ENCODE peak calls at places on chromosomes 16 and 17, in six cellular contexts. B is mesendoderm, D is K562, O is mammary epithelial cell, V is tibial artery, N is AG04450. J is an unnamed sample.
A peak's percentile ranks its signal among the peaks of the same experiment; 100 is the strongest.

GRCh38 chr17:3656755-3657587 is 11.4 kb downstream of the TAX1BP3 start:
- DNase-seq in O (no peak), D (no peak), B (no peak), V (no peak), N (no peak), J (no peak)

GRCh38 chr17:36703860-36704266 is 102.5 kb downstream of the MRM1 start:
- DNase-seq in V (no peak), D (peak; percentile 87), O (peak; percentile 12), N (no peak), B (peak; percentile 71), J (no peak)

GRCh38 chr17:5126719-5127488 is 11.1 kb downstream of the USP6 start:
- DNase-seq in B (no peak), O (no peak), V (no peak), N (no peak), D (no peak), J (no peak)

GRCh38 chr16:75064403-75065148 is 52.0 kb downstream of the LDHD start:
- DNase-seq in V (no peak), N (no peak), O (no peak), B (no peak), D (no peak), J (no peak)

GRCh38 chr17:4940625-4941021 is 555 bp downstream of the RNF167 start:
- DNase-seq in O (no peak), N (no peak), D (no peak), B (no peak), V (no peak), J (no peak)

GRCh38 chr17:69269174-69269998 is 40.8 kb upstream of the ABCA10 start:
- DNase-seq in O (peak; percentile 48), N (no peak), D (no peak), B (no peak), V (no peak), J (no peak)

GRCh38 chr16:52398021-52398420 is 148.9 kb downstream of the TOX3 start:
- DNase-seq in O (no peak), N (no peak), D (no peak), B (no peak), V (no peak), J (no peak)

GRCh38 chr17:10042589-10043244 is 137.6 kb upstream of the RCVRN start:
- DNase-seq in N (no peak), O (no peak), D (no peak), B (no peak), V (no peak), J (no peak)

GRCh38 chr17:35312790-35313711 is 60.4 kb downstream of the SLFN11 start:
- DNase-seq in D (peak; percentile 63), N (peak; percentile 56), O (peak; percentile 48), V (peak; percentile 31), B (peak; percentile 92), J (no peak)

GRCh38 chr16:87046235-87046634 is 271.0 kb downstream of the C16orf95 start:
- DNase-seq in O (no peak), N (no peak), B (no peak), V (no peak), D (no peak), J (no peak)
- H3K27ac ChIP-seq in O (no peak overlapping the region), N (no peak overlapping the region), B (no peak overlapping the region), V (no peak overlapping the region), D (no peak overlapping the region), J (no peak overlapping the region)

GRCh38 chr17:19955099-19955498 is 22.5 kb downstream of the AKAP10 start:
- DNase-seq in D (no peak), N (no peak), O (no peak), V (no peak), B (no peak), J (no peak)

DNA sequence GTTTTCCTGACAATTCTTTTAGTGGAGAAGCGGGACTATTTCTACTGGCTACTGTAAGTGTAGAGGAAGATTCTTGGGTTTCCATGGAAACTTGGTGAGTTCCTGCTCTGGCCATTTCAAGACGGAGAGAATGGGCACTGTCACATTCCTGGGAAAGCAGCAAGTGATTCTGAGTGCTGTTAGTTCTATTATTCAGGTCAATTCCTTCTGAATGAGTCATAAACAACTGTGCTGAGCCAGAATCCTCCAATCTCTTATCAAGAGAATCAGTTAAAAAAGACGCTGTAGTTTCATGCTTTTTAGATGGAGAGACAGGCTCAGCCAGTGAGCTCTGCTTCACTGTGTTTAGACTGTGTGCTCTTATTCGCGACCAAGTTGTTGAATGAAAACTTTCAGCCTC is 19.6 kb downstream of the AKAP10 start:
- DNase-seq in N (peak; percentile 76), V (no peak), D (no peak), O (peak; percentile 61), B (peak; percentile 98), J (no peak)
- H3K27ac ChIP-seq in N (peak overlapping the region; percentile 12), V (no peak overlapping the region), D (no peak overlapping the region), O (peak overlapping the region; percentile 25), B (peak overlapping the region; percentile 11), J (no peak overlapping the region)

DNA sequence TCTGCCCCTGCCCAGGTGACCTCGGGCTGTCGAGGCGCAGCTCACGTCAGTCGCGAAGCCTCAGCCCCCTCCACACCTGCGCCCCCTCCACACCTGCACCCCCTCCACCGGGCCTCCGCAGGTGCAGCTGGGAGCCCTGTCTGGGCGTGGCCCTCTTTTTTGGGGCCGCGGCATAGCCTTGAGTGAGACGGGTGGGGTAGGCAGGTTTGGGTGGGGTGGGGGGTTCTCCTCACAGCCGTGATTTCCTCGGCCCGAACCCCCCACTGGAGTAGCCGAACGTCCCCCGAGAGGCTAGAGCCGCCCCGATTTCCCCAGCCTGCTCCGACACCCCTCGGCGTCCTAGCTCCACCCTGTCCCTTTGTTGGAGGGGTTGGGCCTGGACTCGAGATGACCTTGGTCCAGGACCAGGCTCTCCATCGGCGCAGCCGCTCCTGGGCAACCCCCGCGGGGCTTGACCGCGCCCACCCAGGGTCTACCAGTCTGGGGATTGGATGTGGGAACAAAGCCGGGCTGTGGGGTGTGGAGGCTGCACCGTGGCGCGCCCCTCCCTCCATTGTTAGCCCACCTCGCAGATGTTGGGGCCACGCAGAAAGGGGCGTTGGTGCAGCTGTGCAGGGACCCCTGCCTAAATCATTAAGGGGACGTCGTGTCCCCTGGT is 627 bp downstream of the TUBB3 start:
- DNase-seq in B (peak; percentile 46), N (no peak), V (no peak), D (no peak), O (no peak), J (no peak)
- H3K27ac ChIP-seq in B (no peak overlapping the region), N (no peak overlapping the region), V (no peak overlapping the region), D (no peak overlapping the region), O (no peak overlapping the region), J (no peak overlapping the region)

GRCh38 chr16:21167360-21167759 is 8.9 kb downstream of the LDAF1 start:
- DNase-seq in V (no peak), B (no peak), N (peak; percentile 90), O (peak; percentile 95), D (no peak), J (no peak)
- H3K27ac ChIP-seq in V (no peak overlapping the region), B (no peak overlapping the region), N (peak overlapping the region; percentile 81), O (peak overlapping the region; percentile 32), D (no peak overlapping the region), J (no peak overlapping the region)

DNA sequence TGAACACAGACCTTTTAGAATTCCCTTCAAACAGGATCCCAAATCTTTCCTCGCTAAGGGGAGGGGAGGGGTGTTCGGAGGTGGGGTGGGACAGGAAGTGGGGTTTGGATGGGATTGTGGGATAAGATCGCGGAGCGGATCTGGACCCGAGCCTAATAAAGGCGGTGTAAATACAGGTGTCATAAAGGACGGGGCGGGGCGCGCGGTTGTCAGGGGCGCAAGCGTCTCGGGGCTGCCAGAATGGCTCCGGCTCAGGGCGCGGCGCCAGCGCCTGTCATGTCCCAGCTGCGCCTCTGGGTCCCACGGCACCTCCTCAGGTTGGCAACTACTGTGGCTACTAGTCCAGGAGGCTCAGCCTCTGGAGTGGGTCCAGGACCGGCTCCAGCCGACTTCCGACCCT is 59.8 kb upstream of the FBXO47 start:
- DNase-seq in B (no peak), D (peak; percentile 20), V (peak; percentile 52), O (peak; percentile 16), N (no peak), J (no peak)
- H3K27ac ChIP-seq in B (no peak overlapping the region), D (no peak overlapping the region), V (no peak overlapping the region), O (no peak overlapping the region), N (no peak overlapping the region), J (no peak overlapping the region)

DNA sequence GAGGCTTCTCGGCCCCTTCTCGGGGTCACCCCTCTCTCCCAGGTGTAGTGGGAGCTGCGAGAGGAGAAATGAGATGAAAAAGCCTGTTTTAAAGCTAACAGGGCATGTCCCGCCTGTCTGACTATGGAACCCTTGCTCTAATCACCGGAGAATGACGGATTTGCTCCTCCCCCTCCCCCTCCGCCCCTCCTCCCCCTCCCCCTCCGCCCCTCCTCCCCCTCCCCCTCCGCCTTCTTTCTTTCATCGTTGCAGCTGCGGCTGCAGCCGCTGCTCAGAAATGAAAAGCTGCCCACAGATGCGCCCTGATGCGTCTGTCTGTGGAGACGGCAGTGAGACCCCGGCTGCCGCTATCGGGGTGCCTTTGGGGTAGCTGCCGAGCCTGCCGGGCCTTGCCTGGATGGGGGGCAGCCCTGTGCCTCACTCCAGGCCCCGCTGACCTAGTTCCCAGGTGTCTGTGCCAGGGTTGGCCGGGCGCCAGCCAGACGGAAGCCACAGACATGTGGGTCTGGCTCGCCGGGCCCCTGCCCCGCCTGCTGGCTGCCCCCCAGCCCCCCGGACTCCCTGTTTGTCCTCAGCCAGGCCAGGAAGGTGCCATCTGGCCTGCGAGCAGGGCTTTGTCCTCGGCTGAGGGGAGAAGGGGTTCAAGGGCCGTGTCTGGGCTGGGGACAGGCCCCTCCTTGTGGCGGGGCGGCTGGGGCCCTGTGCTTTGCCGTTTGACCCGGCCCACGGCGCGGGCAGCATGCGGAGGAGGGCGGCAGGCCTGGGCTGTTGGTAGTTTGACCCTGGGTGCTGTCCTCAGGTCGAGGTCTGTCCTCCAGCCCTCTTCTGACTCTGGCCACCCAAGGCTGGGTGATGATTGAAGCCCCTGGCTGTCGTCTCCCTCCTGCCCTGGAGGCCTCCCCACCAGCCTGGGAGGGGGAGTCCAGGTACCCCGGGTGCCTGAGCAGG is 37.6 kb downstream of the GINS2 start:
- DNase-seq in O (no peak), D (no peak), V (no peak), B (no peak), N (no peak), J (peak; percentile 58)
- H3K27ac ChIP-seq in O (no peak overlapping the region), D (no peak overlapping the region), V (peak overlapping the region; percentile 41), B (no peak overlapping the region), N (no peak overlapping the region), J (peak overlapping the region; percentile 72)

GRCh38 chr16:73051903-73052302 is 4.0 kb upstream of the ZFHX3 start:
- DNase-seq in N (no peak), V (no peak), O (no peak), B (peak; percentile 48), D (no peak), J (no peak)
- H3K27ac ChIP-seq in N (peak overlapping the region; percentile 54), V (peak overlapping the region; percentile 99), O (no peak overlapping the region), B (no peak overlapping the region), D (no peak overlapping the region), J (no peak overlapping the region)

J was measured in substantia nigra.